ENCODE peak calls at places on chromosome 9, in eight cellular contexts. I is HCT116, D is tibial artery, Q is sigmoid colon, Z is foreskin keratinocyte, V is breast epithelium, W is A549, X is lung. K is an unnamed sample.

GRCh38 chr9:96031366-96031824 is 155.9 kb downstream of the ERCC6L2 start:
- DNase-seq in I (no peak), D (peak; percentile 83), Q (no peak), Z (no peak), V (peak; percentile 75), W (peak; percentile 14), X (peak; percentile 60), K (no peak)

GRCh38 chr9:107545036-107545435 is 55.5 kb upstream of the KLF4 start:
- DNase-seq in I (no peak), D (no peak), Q (no peak), Z (no peak), V (no peak), W (no peak), X (no peak), K (no peak)

GRCh38 chr9:118028225-118028624 is 324.0 kb downstream of the TLR4 start:
- DNase-seq in I (no peak), D (no peak), Q (no peak), Z (no peak), V (no peak), W (no peak), X (no peak), K (no peak)

GRCh38 chr9:133733421-133734250 is 4.5 kb downstream of the SARDH start:
- DNase-seq in I (no peak), D (no peak), Q (peak; percentile 58), Z (no peak), V (peak; percentile 43), W (no peak), X (no peak), K (peak; percentile 60)

GRCh38 chr9:35538361-35539234 is 48.7 kb downstream of the RUSC2 start:
- DNase-seq in I (no peak), D (peak; percentile 81), Q (peak; percentile 93), Z (peak; percentile 53), V (no peak), W (no peak), X (no peak), K (peak; percentile 89)

GRCh38 chr9:134305533-134305932 is 20.7 kb upstream of the RXRA start:
- DNase-seq in I (no peak), D (no peak), Q (no peak), Z (no peak), V (no peak), W (no peak), X (no peak), K (no peak)

GRCh38 chr9:71878327-71879274 is 32.4 kb downstream of the ABHD17B start:
- DNase-seq in I (no peak), D (no peak), Q (no peak), Z (no peak), V (no peak), W (no peak), X (no peak), K (no peak)

GRCh38 chr9:110133608-110134214 is 74.2 kb downstream of the C9orf152 start:
- DNase-seq in I (peak; percentile 47), D (no peak), Q (no peak), Z (peak; percentile 65), V (no peak), W (peak; percentile 59), X (no peak), K (no peak)

GRCh38 chr9:109725460-109725859 is 54.5 kb upstream of the PALM2AKAP2 start:
- DNase-seq in I (no peak), D (no peak), Q (no peak), Z (no peak), V (no peak), W (no peak), X (no peak), K (no peak)

GRCh38 chr9:129489838-129490582 is 130.9 kb downstream of the C9orf50 start:
- DNase-seq in I (no peak), D (peak; percentile 41), Q (peak; percentile 74), Z (no peak), V (no peak), W (no peak), X (no peak), K (no peak)

GRCh38 chr9:134196911-134197310 is 32.5 kb upstream of the RNU6ATAC start:
- DNase-seq in I (no peak), D (no peak), Q (peak; percentile 26), Z (no peak), V (no peak), W (no peak), X (no peak), K (peak; percentile 33)

GRCh38 chr9:133449760-133450159 is 10.0 kb upstream of the CACFD1 start:
- DNase-seq in I (peak; percentile 58), D (no peak), Q (no peak), Z (peak; percentile 61), V (no peak), W (peak; percentile 73), X (no peak), K (no peak)

GRCh38 chr9:93427655-93428379 is 23.7 kb upstream of the FAM120A start:
- DNase-seq in I (no peak), D (no peak), Q (no peak), Z (no peak), V (no peak), W (no peak), X (no peak), K (no peak)

GRCh38 chr9:109604788-109605187 is 106.7 kb upstream of the PTPN3 start:
- DNase-seq in I (no peak), D (no peak), Q (no peak), Z (no peak), V (no peak), W (no peak), X (no peak), K (no peak)

GRCh38 chr9:629136-629535 is 212.4 kb upstream of the DMRT1 start:
- DNase-seq in I (no peak), D (no peak), Q (peak; percentile 60), Z (no peak), V (no peak), W (no peak), X (no peak), K (no peak)

GRCh38 chr9:107994638-107995037 is 505.1 kb upstream of the KLF4 start:
- DNase-seq in I (no peak), D (no peak), Q (no peak), Z (no peak), V (no peak), W (no peak), X (no peak), K (no peak)

GRCh38 chr9:116550728-116551436 is 136.2 kb upstream of the TRIM32 start:
- DNase-seq in I (no peak), D (no peak), Q (no peak), Z (no peak), V (no peak), W (no peak), X (no peak), K (no peak)

GRCh38 chr9:137408651-137409405 is 14.1 kb downstream of the EXD3 start:
- DNase-seq in I (no peak), D (no peak), Q (no peak), Z (no peak), V (no peak), W (no peak), X (no peak), K (no peak)
- H3K4me1 ChIP-seq in I (peaks cover 62% of the 10 kb centered on the region), D (peaks cover 62% of the 10 kb centered on the region), Q (peaks cover 31% of the 10 kb centered on the region), Z (peaks cover 13% of the 10 kb centered on the region), V (peaks cover 12% of the 10 kb centered on the region), W (peaks cover 41% of the 10 kb centered on the region), X (peaks cover 3% of the 10 kb centered on the region), K (peaks cover 16% of the 10 kb centered on the region)

GRCh38 chr9:37996812-37997202 is 72.2 kb downstream of the SHB start:
- DNase-seq in I (no peak), D (no peak), Q (no peak), Z (no peak), V (no peak), W (no peak), X (no peak), K (no peak)
- H3K27ac ChIP-seq in I (no peak overlapping the region), D (no peak overlapping the region), Q (no peak overlapping the region), Z (no peak overlapping the region), V (no peak overlapping the region), W (peak overlapping the region; percentile 0), X (no peak overlapping the region), K (no peak overlapping the region)

DNA sequence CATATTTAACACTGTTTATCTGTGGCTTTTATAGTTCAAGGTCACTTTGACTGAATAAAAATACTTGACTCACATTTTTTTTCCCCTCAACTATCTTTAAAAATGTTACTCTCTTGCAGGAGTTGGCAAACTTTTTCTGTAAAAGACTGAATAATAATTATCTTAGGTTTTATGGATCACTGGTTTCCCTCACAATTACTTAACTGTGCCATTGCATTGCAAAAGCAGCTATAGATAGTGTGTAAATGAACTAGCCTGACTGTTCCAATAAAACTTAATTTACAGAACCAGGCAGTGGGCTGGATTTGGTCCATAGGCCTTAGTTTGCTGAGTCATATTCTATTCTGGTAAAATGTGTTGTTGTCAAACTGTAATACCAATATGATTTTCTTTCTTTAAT is 7.1 kb downstream of the KIAA1958 start:
- DNase-seq in I (no peak), D (no peak), Q (no peak), Z (no peak), V (no peak), W (no peak), X (no peak), K (no peak)
- H3K4me1 ChIP-seq in I (no peaks in the 10 kb centered on the region), D (peaks cover 66% of the 10 kb centered on the region), Q (no peaks in the 10 kb centered on the region), Z (no peaks in the 10 kb centered on the region), V (no peaks in the 10 kb centered on the region), W (peaks cover 7% of the 10 kb centered on the region), X (no peaks in the 10 kb centered on the region), K (no peaks in the 10 kb centered on the region)

GRCh38 chr9:121607434-121608248 is 43.8 kb upstream of the DAB2IP start:
- DNase-seq in I (peak; percentile 24), D (no peak), Q (peak; percentile 84), Z (no peak), V (no peak), W (no peak), X (no peak), K (peak; percentile 71)
- H3K27ac ChIP-seq in I (peak overlapping the region; percentile 59), D (peak overlapping the region; percentile 51), Q (peak overlapping the region; percentile 56), Z (no peak overlapping the region), V (peak overlapping the region; percentile 19), W (peak overlapping the region; percentile 42), X (peak overlapping the region; percentile 71), K (peak overlapping the region; percentile 53)

GRCh38 chr9:70106571-70106970 is 62.9 kb downstream of the MAMDC2 start:
- DNase-seq in I (no peak), D (no peak), Q (no peak), Z (no peak), V (no peak), W (no peak), X (no peak), K (no peak)

GRCh38 chr9:70110194-70111041 is 66.8 kb downstream of the MAMDC2 start:
- DNase-seq in I (no peak), D (no peak), Q (no peak), Z (peak; percentile 39), V (no peak), W (no peak), X (no peak), K (no peak)

GRCh38 chr9:70105142-70105541 is 61.5 kb downstream of the MAMDC2 start:
- DNase-seq in I (no peak), D (no peak), Q (no peak), Z (no peak), V (no peak), W (no peak), X (no peak), K (no peak)

GRCh38 chr9:70111042-70111602 is 67.5 kb downstream of the MAMDC2 start:
- DNase-seq in I (peak; percentile 66), D (peak; percentile 84), Q (peak; percentile 94), Z (peak; percentile 68), V (peak; percentile 75), W (peak; percentile 27), X (peak; percentile 67), K (peak; percentile 85)

DNA sequence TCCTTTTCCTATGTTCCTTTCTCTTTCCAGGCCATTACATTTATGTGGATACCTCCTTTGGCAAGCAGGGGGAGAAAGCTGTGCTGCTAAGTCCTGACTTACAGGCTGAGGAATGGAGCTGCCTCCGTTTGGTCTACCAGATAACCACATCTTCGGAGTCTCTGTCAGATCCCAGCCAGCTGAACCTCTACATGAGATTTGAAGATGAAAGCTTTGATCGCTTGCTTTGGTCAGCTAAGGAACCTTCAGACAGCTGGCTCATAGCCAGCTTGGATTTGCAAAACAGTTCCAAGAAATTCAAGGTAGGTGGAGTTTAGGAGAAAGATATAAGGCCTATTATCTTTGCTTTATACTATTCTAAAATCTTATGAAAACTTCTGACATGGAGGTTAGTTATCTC is 64.5 kb downstream of the MAMDC2 start:
- DNase-seq in I (no peak), D (no peak), Q (no peak), Z (no peak), V (no peak), W (no peak), X (no peak), K (no peak)
- H3K4me1 ChIP-seq in I (peaks cover 30% of the 10 kb centered on the region), D (peaks cover 10% of the 10 kb centered on the region), Q (peaks cover 81% of the 10 kb centered on the region), Z (peaks cover 27% of the 10 kb centered on the region), V (no peaks in the 10 kb centered on the region), W (no peaks in the 10 kb centered on the region), X (no peaks in the 10 kb centered on the region), K (no peaks in the 10 kb centered on the region)